ENCODE peak calls at places on chromosomes 4 and X, in seven cellular contexts. One of them, this sample, is unnamed.

GRCh38 chr4:174490356-174490969 is 31.8 kb downstream of the HPGD start:
- DNase-seq in psoas muscle: no peak
- DNase-seq in lower leg skin: no peak
- DNase-seq in epithelial cell of esophagus: peak; percentile 40
- DNase-seq in lower lobe of right lung: no peak
- DNase-seq in HFF-Myc: peak; percentile 10
- DNase-seq in IMR-90: peak; percentile 0
- DNase-seq in this sample: no peak

GRCh38 chr4:38279650-38280322 is 319.6 kb downstream of the PTTG2 start:
- DNase-seq in psoas muscle: no peak
- DNase-seq in lower leg skin: no peak
- DNase-seq in epithelial cell of esophagus: peak; percentile 49
- DNase-seq in lower lobe of right lung: no peak
- DNase-seq in HFF-Myc: no peak
- DNase-seq in IMR-90: no peak
- DNase-seq in this sample: no peak

GRCh38 chr4:141099326-141099725 is 33.9 kb downstream of the RNF150 start:
- DNase-seq in psoas muscle: no peak
- DNase-seq in lower leg skin: no peak
- DNase-seq in epithelial cell of esophagus: no peak
- DNase-seq in lower lobe of right lung: no peak
- DNase-seq in HFF-Myc: no peak
- DNase-seq in IMR-90: peak; percentile 51
- DNase-seq in this sample: no peak

GRCh38 chrX:17567173-17567572 is 170.1 kb upstream of the SCML1 start:
- DNase-seq in psoas muscle: peak; percentile 19
- DNase-seq in lower leg skin: no peak
- DNase-seq in epithelial cell of esophagus: no peak
- DNase-seq in lower lobe of right lung: no peak
- DNase-seq in HFF-Myc: no peak
- DNase-seq in IMR-90: peak; percentile 33
- DNase-seq in this sample: no peak

GRCh38 chr4:34250562-34250961 is 1993.8 kb downstream of the ARAP2 start:
- DNase-seq in psoas muscle: no peak
- DNase-seq in lower leg skin: no peak
- DNase-seq in epithelial cell of esophagus: peak; percentile 81
- DNase-seq in lower lobe of right lung: no peak
- DNase-seq in HFF-Myc: peak; percentile 16
- DNase-seq in IMR-90: peak; percentile 38
- DNase-seq in this sample: no peak

GRCh38 chr4:107666134-107666533 is 53.9 kb downstream of the PAPSS1 start:
- DNase-seq in psoas muscle: no peak
- DNase-seq in lower leg skin: no peak
- DNase-seq in epithelial cell of esophagus: peak; percentile 12
- DNase-seq in lower lobe of right lung: no peak
- DNase-seq in HFF-Myc: no peak
- DNase-seq in IMR-90: peak; percentile 55
- DNase-seq in this sample: no peak

GRCh38 chr4:139676913-139677585 is 11.4 kb downstream of the MGST2 start:
- DNase-seq in psoas muscle: no peak
- DNase-seq in lower leg skin: no peak
- DNase-seq in epithelial cell of esophagus: peak; percentile 59
- DNase-seq in lower lobe of right lung: no peak
- DNase-seq in HFF-Myc: no peak
- DNase-seq in IMR-90: no peak
- DNase-seq in this sample: no peak

GRCh38 chrX:116009871-116010710 is 160.5 kb upstream of the AGTR2 start:
- DNase-seq in psoas muscle: no peak
- DNase-seq in lower leg skin: no peak
- DNase-seq in epithelial cell of esophagus: no peak
- DNase-seq in lower lobe of right lung: peak; percentile 58
- DNase-seq in HFF-Myc: no peak
- DNase-seq in IMR-90: no peak
- DNase-seq in this sample: no peak

GRCh38 chrX:10015711-10016515 is 48.8 kb downstream of the CLDN34 start:
- DNase-seq in psoas muscle: peak; percentile 38
- DNase-seq in lower leg skin: no peak
- DNase-seq in epithelial cell of esophagus: no peak
- DNase-seq in lower lobe of right lung: peak; percentile 59
- DNase-seq in HFF-Myc: no peak
- DNase-seq in IMR-90: peak; percentile 35
- DNase-seq in this sample: no peak

GRCh38 chr4:89556596-89557305 is 249.2 kb upstream of the GPRIN3 start:
- DNase-seq in psoas muscle: no peak
- DNase-seq in lower leg skin: no peak
- DNase-seq in epithelial cell of esophagus: peak; percentile 44
- DNase-seq in lower lobe of right lung: no peak
- DNase-seq in HFF-Myc: no peak
- DNase-seq in IMR-90: peak; percentile 27
- DNase-seq in this sample: no peak

GRCh38 chr4:122045533-122045932 is 93.7 kb upstream of the TRPC3 start:
- DNase-seq in psoas muscle: no peak
- DNase-seq in lower leg skin: no peak
- DNase-seq in epithelial cell of esophagus: peak; percentile 96
- DNase-seq in lower lobe of right lung: peak; percentile 71
- DNase-seq in HFF-Myc: peak; percentile 97
- DNase-seq in IMR-90: peak; percentile 96
- DNase-seq in this sample: peak; percentile 90

GRCh38 chrX:46750829-46751228 is 8.1 kb downstream of the SLC9A7 start:
- DNase-seq in psoas muscle: no peak
- DNase-seq in lower leg skin: no peak
- DNase-seq in epithelial cell of esophagus: no peak
- DNase-seq in lower lobe of right lung: no peak
- DNase-seq in HFF-Myc: no peak
- DNase-seq in IMR-90: no peak
- DNase-seq in this sample: no peak

GRCh38 chrX:46757052-46757451 is 1.9 kb downstream of the SLC9A7 start:
- DNase-seq in psoas muscle: no peak
- DNase-seq in lower leg skin: no peak
- DNase-seq in epithelial cell of esophagus: no peak
- DNase-seq in lower lobe of right lung: no peak
- DNase-seq in HFF-Myc: no peak
- DNase-seq in IMR-90: no peak
- DNase-seq in this sample: no peak

GRCh38 chrX:46755656-46756055 is 3.3 kb downstream of the SLC9A7 start:
- DNase-seq in psoas muscle: no peak
- DNase-seq in lower leg skin: no peak
- DNase-seq in epithelial cell of esophagus: no peak
- DNase-seq in lower lobe of right lung: no peak
- DNase-seq in HFF-Myc: no peak
- DNase-seq in IMR-90: no peak
- DNase-seq in this sample: no peak

GRCh38 chrX:46757593-46757992 is 1.3 kb downstream of the SLC9A7 start:
- DNase-seq in psoas muscle: no peak
- DNase-seq in lower leg skin: no peak
- DNase-seq in epithelial cell of esophagus: no peak
- DNase-seq in lower lobe of right lung: no peak
- DNase-seq in HFF-Myc: no peak
- DNase-seq in IMR-90: peak; percentile 33
- DNase-seq in this sample: no peak

DNA sequence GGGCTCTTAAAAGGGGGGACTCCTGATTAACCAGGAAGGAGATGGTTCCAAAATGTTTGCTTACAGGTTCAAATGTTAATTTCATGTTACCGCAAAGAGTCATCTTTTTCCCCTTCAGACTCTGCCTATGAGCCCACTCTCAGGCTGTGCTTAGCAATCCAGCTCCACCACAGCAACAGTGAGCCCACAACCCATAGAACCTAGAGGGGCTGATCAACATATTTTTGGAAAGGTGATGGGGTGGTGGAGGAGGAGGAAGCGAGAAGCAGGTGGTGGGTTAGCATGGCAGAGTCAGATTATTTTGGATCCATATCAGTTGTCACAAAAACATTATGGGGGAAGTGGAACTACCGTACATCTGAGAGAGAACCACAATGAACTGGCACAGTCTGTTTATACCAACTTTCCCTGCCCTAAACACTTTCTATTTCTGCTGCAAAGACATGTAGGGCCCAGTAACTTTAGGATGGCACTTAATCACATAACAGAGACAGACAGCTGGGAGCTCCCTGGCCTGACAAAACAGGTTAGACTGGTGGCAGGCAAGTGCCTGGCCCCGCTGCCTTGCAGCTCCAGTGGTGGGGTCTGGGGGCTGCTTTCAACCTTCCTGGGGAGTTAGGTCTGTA is 4.4 kb downstream of the SLC9A7 start:
- DNase-seq in psoas muscle: no peak
- DNase-seq in lower leg skin: no peak
- DNase-seq in epithelial cell of esophagus: no peak
- DNase-seq in lower lobe of right lung: no peak
- DNase-seq in HFF-Myc: no peak
- DNase-seq in IMR-90: no peak
- DNase-seq in this sample: no peak
- H3K4me3 ChIP-seq in psoas muscle: no peak overlapping the region
- H3K4me3 ChIP-seq in lower leg skin: no peak overlapping the region
- H3K4me3 ChIP-seq in epithelial cell of esophagus: no peak overlapping the region
- H3K4me3 ChIP-seq in lower lobe of right lung: no peak overlapping the region
- H3K4me3 ChIP-seq in HFF-Myc: no peak overlapping the region
- H3K4me3 ChIP-seq in IMR-90: no peak overlapping the region
- H3K4me3 ChIP-seq in this sample: no peak overlapping the region

GRCh38 chrX:83658731-83659130 is 150.6 kb downstream of the POU3F4 start:
- DNase-seq in psoas muscle: no peak
- DNase-seq in lower leg skin: no peak
- DNase-seq in epithelial cell of esophagus: no peak
- DNase-seq in lower lobe of right lung: no peak
- DNase-seq in HFF-Myc: no peak
- DNase-seq in IMR-90: no peak
- DNase-seq in this sample: no peak
- TF ChIP-seq CTCF in psoas muscle: no peak
- TF ChIP-seq CTCF in lower leg skin: no peak
- TF ChIP-seq CTCF in epithelial cell of esophagus: no peak
- TF ChIP-seq CTCF in lower lobe of right lung: no peak
- TF ChIP-seq CTCF in HFF-Myc: no peak
- TF ChIP-seq CTCF in IMR-90: no peak
- TF ChIP-seq CTCF in this sample: no peak

DNA sequence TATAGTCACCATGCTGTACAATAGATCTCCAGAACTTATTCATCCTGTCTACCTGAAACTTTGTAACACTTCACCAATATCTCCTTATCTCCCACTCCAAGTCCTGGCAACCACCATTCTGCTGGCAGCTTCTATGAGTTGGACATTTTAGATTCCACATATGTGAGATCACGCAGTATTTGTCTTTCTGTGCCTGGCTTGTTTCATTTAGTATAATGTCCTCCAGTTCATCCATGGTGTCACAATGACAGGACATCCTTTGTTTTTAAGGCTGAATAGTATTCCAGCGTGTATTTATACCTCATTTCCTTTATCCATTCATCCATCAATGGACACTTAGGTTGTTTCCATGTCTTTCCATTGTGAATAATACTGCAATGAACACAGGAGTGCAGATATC is 198.7 kb downstream of the QDPR start:
- DNase-seq in psoas muscle: no peak
- DNase-seq in lower leg skin: no peak
- DNase-seq in epithelial cell of esophagus: no peak
- DNase-seq in lower lobe of right lung: no peak
- DNase-seq in HFF-Myc: no peak
- DNase-seq in IMR-90: no peak
- DNase-seq in this sample: no peak
- H3K4me3 ChIP-seq in psoas muscle: no peak overlapping the region
- H3K4me3 ChIP-seq in lower leg skin: no peak overlapping the region
- H3K4me3 ChIP-seq in epithelial cell of esophagus: no peak overlapping the region
- H3K4me3 ChIP-seq in lower lobe of right lung: no peak overlapping the region
- H3K4me3 ChIP-seq in HFF-Myc: no peak overlapping the region
- H3K4me3 ChIP-seq in IMR-90: no peak overlapping the region
- H3K4me3 ChIP-seq in this sample: no peak overlapping the region

GRCh38 chrX:72128183-72128834 is 3.4 kb downstream of the RTL5 start:
- DNase-seq in psoas muscle: no peak
- DNase-seq in lower leg skin: no peak
- DNase-seq in epithelial cell of esophagus: no peak
- DNase-seq in lower lobe of right lung: no peak
- DNase-seq in HFF-Myc: no peak
- DNase-seq in IMR-90: no peak
- DNase-seq in this sample: no peak
- TF ChIP-seq CTCF in psoas muscle: no peak
- TF ChIP-seq CTCF in lower leg skin: no peak
- TF ChIP-seq CTCF in epithelial cell of esophagus: no peak
- TF ChIP-seq CTCF in lower lobe of right lung: no peak
- TF ChIP-seq CTCF in HFF-Myc: no peak
- TF ChIP-seq CTCF in IMR-90: no peak
- TF ChIP-seq CTCF in this sample: no peak

DNA sequence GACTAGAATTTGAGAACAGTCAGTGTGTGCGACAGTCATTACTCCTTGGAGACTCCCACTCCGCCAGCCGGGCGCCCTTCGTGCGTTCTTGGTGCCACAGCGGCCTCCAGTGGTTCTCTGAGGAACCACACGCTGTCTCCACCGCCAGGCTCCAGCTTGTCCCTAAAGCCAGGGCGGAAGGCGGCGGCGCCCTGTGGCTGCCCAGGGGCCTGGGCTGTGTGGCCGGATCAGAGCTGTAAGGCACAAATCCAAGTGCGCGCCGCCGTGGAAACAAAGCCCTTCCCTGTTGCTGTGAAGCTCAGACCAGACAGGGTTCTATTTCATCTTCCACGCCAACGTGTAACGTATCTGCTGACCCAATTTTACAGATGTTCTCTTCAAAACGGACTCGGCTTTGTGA is 34.1 kb downstream of the IDS start:
- DNase-seq in psoas muscle: peak; percentile 72
- DNase-seq in lower leg skin: peak; percentile 68
- DNase-seq in epithelial cell of esophagus: peak; percentile 58
- DNase-seq in lower lobe of right lung: peak; percentile 80
- DNase-seq in HFF-Myc: no peak
- DNase-seq in IMR-90: peak; percentile 44
- DNase-seq in this sample: no peak
- H3K4me3 ChIP-seq in psoas muscle: peak overlapping the region; percentile 30
- H3K4me3 ChIP-seq in lower leg skin: no peak overlapping the region
- H3K4me3 ChIP-seq in epithelial cell of esophagus: no peak overlapping the region
- H3K4me3 ChIP-seq in lower lobe of right lung: no peak overlapping the region
- H3K4me3 ChIP-seq in HFF-Myc: no peak overlapping the region
- H3K4me3 ChIP-seq in IMR-90: no peak overlapping the region
- H3K4me3 ChIP-seq in this sample: peak overlapping the region; percentile 9